ENCODE peak calls at places on chromosomes 3 and 15, in five cellular contexts. Q is pancreas, Y is colonic mucosa, V is uterus, X is GM12878. Z is an unnamed sample.

GRCh38 chr3:143510601-143511000 is 337.7 kb downstream of the SLC9A9 start:
- DNase-seq in X (no peak), Y (no peak), Q (no peak), V (no peak), Z (no peak)

GRCh38 chr3:60935709-60936108 is 315.5 kb downstream of the FHIT start:
- DNase-seq in Q (no peak), Y (no peak), V (no peak), X (no peak), Z (no peak)

GRCh38 chr3:38031022-38031994 is 1.9 kb upstream of the PLCD1 start:
- DNase-seq in X (no peak), Y (peak), V (no peak), Q (no peak), Z (no peak)

GRCh38 chr3:138434276-138434874 is at the start of gene ESYT3:
- DNase-seq in X (no peak), Q (peak), V (peak), Y (peak), Z (peak)

GRCh38 chr3:143961351-143961750 is 10.3 kb upstream of the DIPK2A start:
- DNase-seq in Y (no peak), V (no peak), X (no peak), Q (no peak), Z (no peak)

GRCh38 chr15:87287156-87287555 is 969.4 kb downstream of the NTRK3 start:
- DNase-seq in X (no peak), Q (no peak), Y (no peak), V (no peak), Z (no peak)

GRCh38 chr3:30201715-30202114 is 404.7 kb upstream of the TGFBR2 start:
- DNase-seq in X (no peak), V (no peak), Y (no peak), Q (no peak), Z (no peak)

GRCh38 chr3:189690672-189691071 is 59.5 kb downstream of the TP63 start:
- DNase-seq in Y (no peak), Q (no peak), V (no peak), X (no peak), Z (no peak)

GRCh38 chr15:74306801-74307217 is 60.6 kb downstream of the CYP11A1 start:
- DNase-seq in X (no peak), Q (no peak), V (no peak), Y (no peak), Z (no peak)

GRCh38 chr3:62415312-62415791 is 42.0 kb upstream of the FEZF2 start:
- DNase-seq in V (no peak), Y (no peak), X (no peak), Q (no peak), Z (no peak)

GRCh38 chr3:45462522-45463262 is 74.3 kb downstream of the LARS2 start:
- DNase-seq in V (no peak), Q (no peak), Y (no peak), X (no peak), Z (no peak)

DNA sequence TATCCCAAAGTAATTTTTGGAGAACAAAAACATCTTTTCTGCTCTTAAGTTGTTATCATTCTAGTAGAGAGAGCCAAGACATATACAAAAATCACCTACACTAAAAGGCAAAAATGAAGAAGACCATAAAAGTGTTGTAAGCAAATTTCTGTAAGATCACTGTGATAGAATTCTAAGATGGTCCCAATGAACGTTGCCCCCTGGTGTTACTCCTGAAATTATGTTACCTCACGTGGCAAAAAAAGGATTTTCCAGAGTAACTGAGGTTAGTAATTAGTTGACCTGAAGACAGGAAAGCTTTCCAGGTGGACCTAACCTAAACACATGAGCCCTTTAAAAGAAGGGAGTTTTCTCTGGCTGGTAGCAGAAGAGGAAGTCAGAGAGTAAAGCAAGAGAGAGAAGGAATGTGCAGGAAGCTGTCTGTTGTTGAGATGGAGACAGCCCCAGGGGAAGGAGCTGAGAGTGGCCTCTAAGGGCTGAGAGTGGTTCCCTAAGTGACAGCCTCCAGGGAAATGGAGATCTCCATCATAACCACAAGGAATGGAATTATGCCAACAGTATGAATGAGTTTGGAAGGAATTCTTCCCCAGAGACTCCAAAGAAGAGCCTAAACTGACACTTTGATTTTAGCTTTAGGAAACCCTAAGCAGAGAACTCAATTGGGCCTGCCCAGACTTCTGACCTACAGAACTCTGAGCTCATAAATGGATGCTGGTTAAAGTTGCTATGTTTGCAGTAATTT is 205.9 kb downstream of the CD47 start:
- DNase-seq in Q (no peak), V (no peak), Y (no peak), X (no peak), Z (no peak)
- TF ChIP-seq CTCF in Q (no peak), V (no peak), Y (no peak), X (no peak), Z (no peak)

GRCh38 chr15:95176794-95177577 is 945.6 kb downstream of the MCTP2 start:
- DNase-seq in V (no peak), Y (no peak), X (no peak), Q (no peak), Z (no peak)
- TF ChIP-seq CTCF in V (no peak), Y (no peak), X (no peak), Q (no peak), Z (no peak)

GRCh38 chr3:31531992-31532586 is 636 bp upstream of the STT3B start:
- DNase-seq in X (peak), Q (peak), V (peak), Y (peak), Z (peak)

GRCh38 chr3:31531465-31531991 is 1.2 kb upstream of the STT3B start:
- DNase-seq in Q (no peak), V (no peak), Y (no peak), X (no peak), Z (no peak)

GRCh38 chr3:31534036-31534435 is 1.3 kb downstream of the STT3B start:
- DNase-seq in Y (peak), V (no peak), X (peak), Q (no peak), Z (no peak)

GRCh38 chr3:31532587-31533168 is at the start of gene STT3B:
- DNase-seq in X (peak), Q (peak), Y (peak), V (peak), Z (peak)

DNA sequence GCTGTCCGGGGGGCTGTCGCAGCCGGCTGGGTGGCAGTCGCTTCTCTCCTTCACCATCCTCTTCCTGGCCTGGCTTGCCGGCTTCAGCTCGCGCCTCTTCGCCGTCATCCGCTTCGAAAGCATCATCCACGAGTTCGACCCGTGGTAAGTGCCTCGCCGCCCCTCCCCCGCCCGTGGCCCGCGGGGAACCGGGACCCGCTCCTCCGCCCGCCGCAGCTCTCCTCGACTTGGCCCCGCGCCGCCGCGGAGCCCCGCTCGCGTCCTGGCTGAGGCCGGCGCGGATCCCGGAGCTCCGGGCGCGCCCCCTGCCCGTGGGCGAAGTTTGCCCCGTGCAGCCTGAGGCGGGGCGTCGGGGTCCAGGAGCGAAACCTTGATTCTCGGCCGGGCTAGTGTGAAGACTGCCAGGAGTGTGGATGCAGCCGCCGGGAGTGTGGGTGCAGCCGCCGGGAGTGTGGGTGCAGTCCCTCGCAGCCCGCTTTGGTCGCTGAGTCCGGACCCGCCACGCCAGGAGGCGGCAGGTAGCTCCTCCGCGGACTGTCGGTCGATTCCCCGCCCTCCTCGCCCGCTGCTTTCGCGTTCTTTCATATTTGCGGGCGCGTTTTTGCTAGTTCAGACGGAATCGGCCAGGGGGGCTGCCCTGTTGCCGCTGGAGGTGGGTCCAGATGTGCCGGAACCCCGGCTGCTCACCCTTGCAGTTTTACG is 595 bp downstream of the STT3B start:
- DNase-seq in V (peak), Y (peak), X (no peak), Q (peak), Z (peak)
- TF ChIP-seq CTCF in V (no peak), Y (no peak), X (no peak), Q (no peak), Z (no peak)

DNA sequence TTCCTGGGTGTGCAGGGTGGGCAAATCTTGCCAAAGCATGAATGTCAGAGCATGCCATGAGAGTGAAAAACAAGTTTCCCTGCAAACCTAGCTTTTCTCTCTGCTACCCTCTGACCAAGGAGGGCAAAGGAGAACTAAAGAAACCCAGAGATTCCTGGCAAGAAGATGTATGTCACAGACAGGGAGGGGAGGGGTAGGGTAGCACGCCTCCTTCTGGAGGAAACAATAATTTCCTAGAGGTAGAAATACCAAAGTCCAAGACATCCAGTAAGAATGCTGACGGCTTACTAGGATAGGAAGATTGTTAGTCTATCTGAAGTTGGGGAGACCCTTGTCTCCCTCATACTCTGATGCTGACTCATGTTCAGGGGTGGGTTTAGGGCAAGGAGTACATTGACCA is 203.9 kb downstream of the NR1D2 start:
- DNase-seq in X (no peak), Q (no peak), Y (no peak), V (no peak), Z (no peak)
- TF ChIP-seq CTCF in X (peak), Q (no peak), Y (no peak), V (no peak), Z (no peak)

Z was measured in GM13977.